ENCODE peak calls at places on chromosomes 13 and 19, in nine cellular contexts. B is naive thymus-derived CD4-positive, alpha-beta T cell; D is breast epithelium; I is psoas muscle; Z is GM23248; Y is ovary; A is SK-N-SH; O is esophagus squamous epithelium; Q is fibroblast of mammary gland. W is an unnamed sample.

GRCh38 chr19:41597600-41598041 is 21.7 kb downstream of the CEACAM21 start:
- DNase-seq in B (peak), Q (peak), O (peak), D (peak), I (no peak), Y (peak), A (peak), Z (peak), W (peak)

GRCh38 chr19:36006955-36007354 is 1.7 kb downstream of the SYNE4 start:
- DNase-seq in Y (no peak), Z (no peak), O (no peak), B (no peak), I (no peak), A (no peak), D (no peak), Q (no peak), W (no peak)

GRCh38 chr19:18428837-18429674 is 8.9 kb downstream of the ISYNA1 start:
- DNase-seq in A (peak), D (no peak), Y (peak), I (peak), B (peak), Q (peak), O (no peak), Z (peak), W (peak)

GRCh38 chr19:38385804-38386257 is 2.0 kb downstream of the GGN start:
- DNase-seq in D (no peak), Q (no peak), A (peak), O (no peak), Y (no peak), I (peak), B (no peak), Z (no peak), W (no peak)

GRCh38 chr13:112525306-112525945 is 62.5 kb downstream of the TUBGCP3 start:
- DNase-seq in A (no peak), I (no peak), Z (peak), Y (no peak), Q (no peak), D (no peak), O (no peak), B (no peak), W (no peak)

GRCh38 chr13:97367427-97367826 is 66.5 kb upstream of the RAP2A start:
- DNase-seq in B (no peak), D (peak), Y (no peak), A (no peak), O (no peak), I (no peak), Q (peak), Z (peak), W (peak)

GRCh38 chr19:44452367-44452766 is 4.1 kb upstream of the ZNF229 start:
- DNase-seq in Z (no peak), B (no peak), O (no peak), Y (no peak), A (no peak), I (no peak), D (no peak), Q (no peak), W (no peak)

GRCh38 chr13:105446197-105446596 is 1089.3 kb downstream of the EFNB2 start:
- DNase-seq in Z (no peak), O (no peak), Q (peak), Y (no peak), A (no peak), B (no peak), D (no peak), I (no peak), W (no peak)

GRCh38 chr13:100269837-100270236 is 180.9 kb downstream of the PCCA start:
- DNase-seq in O (no peak), Y (peak), I (peak), A (no peak), B (no peak), Z (peak), D (peak), Q (peak), W (no peak)

GRCh38 chr19:32318884-32319520 is 26.4 kb upstream of the ZNF507 start:
- DNase-seq in B (no peak), A (peak), O (no peak), Q (no peak), Y (no peak), Z (peak), D (no peak), I (no peak), W (peak)

GRCh38 chr19:33392341-33393285 is 19.1 kb downstream of the CEBPG start:
- DNase-seq in Q (no peak), Y (peak), I (peak), D (no peak), B (no peak), O (no peak), Z (no peak), A (peak), W (no peak)

GRCh38 chr13:102679449-102680132 is 15.3 kb downstream of the METTL21C start:
- DNase-seq in I (no peak), B (no peak), A (no peak), D (no peak), O (no peak), Z (no peak), Y (no peak), Q (no peak), W (no peak)

GRCh38 chr13:32911506-32911905 is 104.7 kb upstream of the KL start:
- DNase-seq in Y (no peak), I (no peak), Q (peak), Z (peak), A (peak), O (no peak), B (peak), D (no peak), W (peak)

GRCh38 chr19:3556978-3557460 is 367 bp downstream of the MFSD12 start:
- DNase-seq in I (peak), Y (peak), D (no peak), Z (peak), B (peak), A (peak), O (no peak), Q (no peak), W (peak)

GRCh38 chr13:49444517-49445395 is 682 bp downstream of the SETDB2 start:
- DNase-seq in Z (peak), A (peak), O (no peak), I (no peak), Y (no peak), B (peak), D (no peak), Q (peak), W (peak)

GRCh38 chr13:43058836-43059235 is 35.5 kb downstream of the DNAJC15 start:
- DNase-seq in A (no peak), Y (no peak), Z (no peak), Q (no peak), O (no peak), D (no peak), B (no peak), I (no peak), W (no peak)

GRCh38 chr13:96662036-96662435 is 332.2 kb downstream of the OXGR1 start:
- DNase-seq in I (no peak), Y (no peak), A (no peak), D (no peak), Q (peak), B (no peak), Z (peak), O (no peak), W (no peak)

GRCh38 chr13:107770541-107770940 is 444.8 kb downstream of the LIG4 start:
- DNase-seq in D (no peak), A (no peak), B (no peak), O (no peak), Q (no peak), Y (no peak), Z (no peak), I (no peak), W (no peak)

GRCh38 chr13:45718992-45719391 is 16.9 kb downstream of the CBY2 start:
- DNase-seq in Z (peak), A (no peak), Y (no peak), B (no peak), D (no peak), O (no peak), Q (no peak), I (no peak), W (no peak)

GRCh38 chr19:44723952-44724319 is 24.6 kb upstream of the BCL3 start:
- DNase-seq in B (peak), Z (peak), Q (peak), I (peak), O (no peak), A (peak), D (peak), Y (peak), W (peak)

DNA sequence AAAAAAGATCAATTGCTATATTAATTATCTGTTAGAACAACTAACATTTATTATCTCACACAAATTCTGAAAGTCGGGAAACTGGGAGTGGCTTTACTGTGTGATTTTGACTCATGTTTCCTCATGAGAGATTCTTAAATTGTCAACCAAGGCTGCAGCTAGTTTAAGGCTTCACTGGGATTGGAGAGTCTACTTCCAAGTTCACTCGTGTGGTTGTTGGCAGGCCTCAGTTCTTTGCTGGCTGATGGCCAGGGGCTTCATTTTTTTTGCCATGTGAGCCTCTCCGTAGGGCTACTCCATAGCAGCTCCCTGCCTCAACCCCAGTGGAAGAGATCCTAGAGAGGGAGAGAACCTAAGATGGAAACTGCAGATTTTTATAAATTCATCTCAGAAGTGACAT is 24.5 kb upstream of the LPAR6 start:
- DNase-seq in A (no peak), O (no peak), Q (peak), B (no peak), I (peak), Z (no peak), Y (peak), D (no peak), W (no peak)
- H3K4me3 ChIP-seq in A (no peak), O (no peak), Q (no peak), B (no peak), I (no peak), Z (no peak), Y (no peak), D (no peak), W (no peak)

DNA sequence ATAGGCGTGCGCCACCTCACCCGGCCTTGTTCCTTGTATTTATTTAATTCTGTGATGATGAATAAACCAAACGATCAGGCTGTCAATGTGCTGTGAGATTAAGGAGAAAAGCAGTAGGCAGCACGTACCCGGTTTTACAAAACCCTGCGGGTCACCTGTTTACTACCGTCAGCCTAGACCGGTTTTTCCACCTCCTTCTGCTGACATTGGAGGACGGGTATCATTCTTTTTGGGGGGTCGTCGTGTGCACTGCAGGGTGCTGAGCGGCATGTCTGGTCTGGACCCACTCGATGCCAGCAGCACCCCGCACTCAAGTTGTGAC is 929 bp upstream of the DAZAP1 start:
- DNase-seq in O (no peak), I (no peak), Q (no peak), Y (no peak), Z (no peak), A (no peak), D (peak), B (no peak), W (no peak)
- H3K4me3 ChIP-seq in O (peak), I (peak), Q (peak), Y (no peak), Z (peak), A (peak), D (peak), B (peak), W (peak)

GRCh38 chr19:7710616-7711015 is 8.7 kb upstream of the FCER2 start:
- DNase-seq in Y (no peak), D (no peak), Z (no peak), Q (no peak), B (no peak), I (no peak), A (no peak), O (no peak), W (no peak)
- H3K4me3 ChIP-seq in Y (no peak), D (no peak), Z (no peak), Q (no peak), B (no peak), I (no peak), A (no peak), O (no peak), W (no peak)

GRCh38 chr13:80469841-80470378 is 129.0 kb upstream of the SPRY2 start:
- DNase-seq in O (no peak), A (no peak), B (no peak), Y (no peak), D (peak), Q (peak), Z (peak), I (peak), W (peak)
- H3K4me3 ChIP-seq in O (no peak), A (no peak), B (no peak), Y (no peak), D (no peak), Q (no peak), Z (no peak), I (peak), W (no peak)

GRCh38 chr13:93861818-93862217 is 617.7 kb downstream of the DCT start:
- DNase-seq in Q (peak), D (no peak), O (no peak), B (no peak), Y (no peak), A (no peak), I (no peak), Z (peak), W (no peak)
- H3K4me3 ChIP-seq in Q (no peak), D (no peak), O (no peak), B (no peak), Y (no peak), A (peak), I (no peak), Z (peak), W (no peak)

GRCh38 chr13:114132419-114133121 is at the start of gene RASA3:
- DNase-seq in I (peak), Q (peak), B (peak), A (peak), D (no peak), O (no peak), Z (peak), Y (peak), W (peak)

GRCh38 chr13:114131581-114132418 is 623 bp downstream of the RASA3 start:
- DNase-seq in O (no peak), B (peak), I (peak), D (no peak), Z (peak), A (peak), Q (no peak), Y (peak), W (peak)

GRCh38 chr13:114129649-114130062 is 2.8 kb downstream of the RASA3 start:
- DNase-seq in Z (no peak), D (no peak), Y (no peak), Q (no peak), I (no peak), A (no peak), O (no peak), B (no peak), W (peak)

GRCh38 chr13:114130131-114130707 is 2.2 kb downstream of the RASA3 start:
- DNase-seq in Z (peak), O (no peak), Q (no peak), D (no peak), A (no peak), I (peak), B (no peak), Y (no peak), W (no peak)

GRCh38 chr13:114130708-114131580 is 1.5 kb downstream of the RASA3 start:
- DNase-seq in O (no peak), D (no peak), Y (no peak), I (peak), Z (peak), Q (peak), A (peak), B (peak), W (peak)
- H3K4me3 ChIP-seq in O (peak), D (peak), Y (peak), I (peak), Z (peak), Q (peak), A (peak), B (peak), W (peak)

GRCh38 chr19:2239771-2240770 is 3.4 kb downstream of the SF3A2 start:
- DNase-seq in D (no peak), A (no peak), I (no peak), O (no peak), Z (peak), Y (no peak), Q (peak), B (peak), W (peak)

GRCh38 chr19:2239173-2239572 is 2.5 kb downstream of the SF3A2 start:
- DNase-seq in B (no peak), Z (peak), O (no peak), Q (no peak), D (no peak), A (no peak), Y (no peak), I (no peak), W (no peak)

GRCh38 chr19:2242811-2243210 is 6.2 kb downstream of the SF3A2 start:
- DNase-seq in B (no peak), O (no peak), Z (no peak), I (no peak), D (no peak), Y (no peak), Q (no peak), A (no peak), W (no peak)

GRCh38 chr19:2242092-2242537 is 5.5 kb downstream of the SF3A2 start:
- DNase-seq in B (no peak), A (no peak), Y (no peak), O (no peak), I (no peak), Q (no peak), D (no peak), Z (no peak), W (no peak)

DNA sequence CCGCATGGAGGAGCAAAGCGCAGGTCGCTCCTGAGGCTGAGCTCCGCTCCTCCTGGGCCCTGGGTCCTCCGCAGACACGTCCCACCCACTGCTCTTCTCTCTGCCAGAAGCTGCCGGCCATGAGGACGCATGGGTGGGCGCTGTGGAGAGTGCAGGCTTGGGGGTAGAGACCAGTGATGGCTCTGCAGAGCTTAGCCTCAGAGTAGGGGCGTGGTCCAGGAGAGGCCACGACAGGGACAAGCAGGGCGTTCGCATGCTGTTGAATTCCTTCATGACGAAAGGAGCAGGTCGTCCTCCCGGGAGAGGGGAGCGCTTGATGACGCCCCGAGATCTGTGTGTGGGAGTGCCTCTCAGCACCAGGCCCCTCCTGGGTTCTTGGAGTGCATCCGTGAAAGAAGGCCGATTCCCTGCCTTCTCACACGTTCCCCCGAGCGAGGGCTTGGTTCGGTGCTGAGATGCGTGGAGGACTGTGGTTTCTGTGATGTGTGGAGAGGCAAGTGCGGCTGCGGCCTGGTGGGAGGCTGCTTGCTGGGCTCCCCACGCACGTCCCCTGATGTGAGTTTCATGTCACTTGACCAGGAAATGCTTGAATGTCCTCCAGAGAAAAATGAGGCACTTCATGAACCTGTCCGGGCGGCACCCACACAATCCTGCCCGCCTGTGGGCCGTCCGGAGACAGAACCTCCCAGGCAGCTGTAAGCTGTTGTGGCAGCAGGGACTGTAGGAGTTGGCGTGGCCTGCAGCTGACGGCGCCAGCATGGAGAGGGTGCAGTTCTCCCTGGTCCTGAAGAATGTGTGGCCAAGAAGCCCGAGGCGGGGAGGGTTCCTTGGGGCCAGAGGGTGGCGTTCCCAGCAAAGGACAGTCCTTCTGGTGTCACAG is 4.5 kb downstream of the SF3A2 start:
- DNase-seq in Z (peak), A (no peak), Q (no peak), I (no peak), D (no peak), B (no peak), O (no peak), Y (no peak), W (no peak)
- H3K4me3 ChIP-seq in Z (peak), A (no peak), Q (peak), I (peak), D (peak), B (peak), O (peak), Y (no peak), W (no peak)

GRCh38 chr13:106533940-106534843 is 1.3 kb downstream of the EFNB2 start:
- DNase-seq in D (no peak), Y (peak), Z (peak), I (peak), Q (peak), O (no peak), A (peak), B (peak), W (no peak)
- H3K4me3 ChIP-seq in D (peak), Y (peak), Z (peak), I (peak), Q (peak), O (peak), A (peak), B (peak), W (no peak)